ENCODE peak calls at places on chromosomes 11 and 22, in ten cellular contexts. Q is IMR-90, U is RWPE1, N is fibroblast of lung, P is lung, G is transverse colon, K is neural progenitor cell, B is pancreas, W is sigmoid colon, T is heart right ventricle. Z is an unnamed sample.

GRCh38 chr11:130070829-130071205 is 1.1 kb downstream of the APLP2 start:
- DNase-seq in K (peak; percentile 69), G (peak; percentile 34), P (peak; percentile 59), N (peak; percentile 31), Q (peak; percentile 36), U (no peak), T (no peak), B (no peak), W (no peak), Z (no peak)

GRCh38 chr22:38465673-38466490 is 2.0 kb upstream of the KDELR3 start:
- DNase-seq in G (peak; percentile 33), P (no peak), Q (no peak), T (no peak), U (no peak), N (no peak), K (no peak), W (no peak), B (peak; percentile 53), Z (no peak)

GRCh38 chr11:31106963-31107576 is 262.5 kb downstream of the DCDC1 start:
- DNase-seq in B (peak; percentile 38), K (peak; percentile 89), Q (peak; percentile 7), P (peak; percentile 45), T (peak; percentile 49), G (peak; percentile 38), U (peak; percentile 8), W (no peak), N (peak; percentile 4), Z (no peak)

GRCh38 chr11:76707293-76707825 is 36.8 kb upstream of the LRRC32 start:
- DNase-seq in W (no peak), U (no peak), T (no peak), P (no peak), Q (no peak), N (no peak), K (no peak), G (no peak), B (no peak), Z (no peak)

GRCh38 chr11:113991718-113992458 is 17.0 kb downstream of the HTR3A start:
- DNase-seq in Q (no peak), N (no peak), G (no peak), P (no peak), B (no peak), K (no peak), W (no peak), T (no peak), U (no peak), Z (no peak)

GRCh38 chr22:50008151-50009040 is 4.2 kb downstream of the IL17REL start:
- DNase-seq in B (peak; percentile 50), Q (no peak), K (no peak), N (no peak), T (no peak), P (no peak), U (no peak), G (peak; percentile 6), W (no peak), Z (no peak)

GRCh38 chr11:95690100-95690499 is 99.5 kb downstream of the FAM76B start:
- DNase-seq in U (no peak), N (no peak), T (no peak), B (no peak), W (no peak), K (no peak), P (no peak), G (no peak), Q (no peak), Z (no peak)

GRCh38 chr11:111128471-111128870 is 117.1 kb upstream of the POU2AF2 start:
- DNase-seq in W (no peak), P (no peak), K (no peak), T (no peak), Q (no peak), B (no peak), N (no peak), U (no peak), G (no peak), Z (no peak)

GRCh38 chr11:33533668-33534067 is 167.0 kb downstream of the C11orf91 start:
- DNase-seq in G (no peak), N (peak; percentile 64), W (no peak), B (no peak), Q (peak; percentile 54), T (no peak), P (no peak), K (no peak), U (no peak), Z (no peak)

GRCh38 chr11:18265949-18266348 is at the start of gene SAA1:
- DNase-seq in Q (no peak), P (no peak), B (no peak), W (no peak), G (no peak), U (no peak), T (no peak), N (no peak), K (no peak), Z (no peak)

GRCh38 chr11:69563946-69564780 is 76.8 kb upstream of the CCND1 start:
- DNase-seq in T (no peak), U (no peak), W (peak; percentile 35), P (no peak), N (peak; percentile 60), G (no peak), K (no peak), B (no peak), Q (peak; percentile 30), Z (peak; percentile 22)

GRCh38 chr11:48107188-48107704 is 109.4 kb upstream of the OR4B1 start:
- DNase-seq in T (no peak), B (no peak), U (no peak), P (no peak), G (peak; percentile 57), N (peak; percentile 60), Q (peak; percentile 67), K (no peak), W (no peak), Z (peak; percentile 49)

GRCh38 chr11:61293869-61294716 is 1.0 kb downstream of the VWCE start:
- DNase-seq in K (peak; percentile 57), Q (peak; percentile 48), G (peak; percentile 21), B (peak; percentile 81), T (peak; percentile 26), U (peak; percentile 24), N (peak; percentile 35), W (peak; percentile 85), P (no peak), Z (peak; percentile 76)

GRCh38 chr11:16925495-16926065 is 88.6 kb downstream of the PLEKHA7 start:
- DNase-seq in B (peak; percentile 84), U (peak; percentile 58), Q (no peak), N (peak; percentile 49), K (peak; percentile 91), T (peak; percentile 23), P (peak; percentile 36), W (peak; percentile 66), G (peak; percentile 55), Z (no peak)

GRCh38 chr11:129023968-129024676 is 81.5 kb upstream of the TP53AIP1 start:
- DNase-seq in K (peak; percentile 65), Q (peak; percentile 5), N (peak; percentile 25), G (peak; percentile 87), B (peak; percentile 47), W (no peak), U (peak; percentile 82), T (no peak), P (peak; percentile 55), Z (no peak)

GRCh38 chr11:87926250-87926970 is 248.8 kb downstream of the RAB38 start:
- DNase-seq in U (peak; percentile 85), T (no peak), W (no peak), Q (peak; percentile 49), K (no peak), P (no peak), N (peak; percentile 71), B (no peak), G (no peak), Z (no peak)

GRCh38 chr11:125378083-125378482 is 118.0 kb downstream of the FEZ1 start:
- DNase-seq in G (no peak), K (no peak), T (no peak), Q (no peak), U (no peak), B (no peak), W (no peak), P (no peak), N (no peak), Z (no peak)
- H3K27ac ChIP-seq in G (no peak overlapping the region), K (no peak overlapping the region), T (no peak overlapping the region), Q (no peak overlapping the region), U (no peak overlapping the region), B (no peak overlapping the region), W (no peak overlapping the region), P (peak overlapping the region; percentile 5), N (no peak overlapping the region), Z (no peak overlapping the region)

DNA sequence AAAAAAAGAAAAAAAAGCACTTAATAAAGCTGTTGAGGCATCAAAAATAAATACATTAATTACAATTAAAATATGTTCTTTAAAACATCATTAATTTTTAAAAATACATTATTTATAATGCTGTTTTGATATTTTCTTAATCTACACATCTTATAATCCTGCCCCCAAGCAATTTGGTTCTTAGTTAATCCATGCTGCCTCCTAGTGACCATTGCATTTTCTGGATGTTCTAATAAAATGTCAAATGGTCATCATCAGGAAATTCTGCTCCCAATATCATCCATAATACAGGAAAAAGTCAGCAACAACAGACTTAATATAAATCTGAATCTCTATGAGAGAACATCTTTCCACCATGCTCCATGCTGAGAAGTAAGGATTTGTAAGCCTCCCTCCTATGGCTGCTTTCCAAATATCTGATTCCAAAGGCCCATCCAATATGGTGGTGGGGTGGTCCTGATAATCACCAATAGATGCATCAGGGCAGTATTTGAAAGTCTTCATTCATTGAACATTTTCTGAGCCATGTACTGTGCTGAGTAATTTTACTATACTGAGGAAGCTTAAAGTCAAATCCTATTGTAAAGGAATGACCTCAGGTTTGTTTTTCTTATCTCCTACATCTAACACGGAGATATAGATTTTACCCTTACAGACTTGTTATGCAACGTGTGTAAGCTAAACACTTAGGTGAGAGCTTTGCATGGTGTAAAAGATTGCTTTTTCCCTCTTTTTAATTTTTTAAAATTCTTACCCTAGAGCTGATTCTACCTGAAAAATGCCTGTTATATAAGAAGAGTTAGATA is 124.7 kb upstream of the BMAL1 start:
- DNase-seq in G (no peak), T (no peak), Q (peak; percentile 42), W (no peak), B (no peak), P (no peak), N (peak; percentile 27), U (no peak), K (peak; percentile 33), Z (no peak)
- TF ChIP-seq CTCF in G (peak; percentile 33), T (peak; percentile 45), Q (peak; percentile 81), W (no peak), B (peak; percentile 17), P (peak; percentile 8), N (peak; percentile 52), U (no peak), K (peak; percentile 70), Z (no peak)

DNA sequence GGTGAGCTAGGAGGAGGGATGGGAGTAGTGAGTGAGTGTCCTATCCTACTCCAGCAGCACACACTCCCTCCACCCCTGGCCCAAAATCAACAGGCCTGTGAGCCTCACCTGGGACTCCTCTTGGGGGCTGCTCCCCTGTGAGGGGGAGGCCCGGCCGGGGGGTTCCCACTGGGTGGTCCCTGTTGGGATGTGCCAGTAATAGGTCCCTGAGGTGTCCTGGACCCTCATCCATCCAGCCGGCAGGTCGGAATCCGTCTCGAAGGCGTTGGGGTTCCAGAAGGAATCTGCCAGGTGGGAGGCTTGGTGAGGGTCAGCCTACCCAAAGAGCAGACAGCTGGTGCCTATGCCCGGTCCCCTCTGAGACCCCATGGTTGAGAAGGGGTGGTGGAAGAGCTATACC is 13.3 kb downstream of the SMPD1 start:
- DNase-seq in G (no peak), K (no peak), T (no peak), Q (no peak), B (no peak), N (no peak), P (no peak), U (no peak), W (no peak), Z (no peak)
- H3K27ac ChIP-seq in G (peak overlapping the region; percentile 34), K (no peak overlapping the region), T (no peak overlapping the region), Q (no peak overlapping the region), B (no peak overlapping the region), N (no peak overlapping the region), P (no peak overlapping the region), U (no peak overlapping the region), W (no peak overlapping the region), Z (no peak overlapping the region)

GRCh38 chr11:78417888-78418583 is 416 bp upstream of the GAB2 start:
- DNase-seq in T (peak; percentile 83), Q (peak; percentile 69), U (peak; percentile 71), K (peak; percentile 94), B (peak; percentile 86), G (peak; percentile 87), N (peak; percentile 73), W (peak; percentile 89), P (peak; percentile 77), Z (peak; percentile 88)
- TF ChIP-seq CTCF in T (peak; percentile 19), Q (peak; percentile 29), U (peak; percentile 21), K (peak; percentile 24), B (peak; percentile 8), G (peak; percentile 16), N (no peak), W (no peak), P (no peak), Z (no peak)